ENCODE peak calls at places on chromosomes 3 and 15, in seven cellular contexts. Y, K, A, X, S, J and E are unnamed samples.

GRCh38 chr3:111080357-111080937 is 8.8 kb downstream of the NECTIN3 start:
- DNase-seq in Y (peak; percentile 44), K (no peak), A (peak; percentile 76), X (peak; percentile 78), S (no peak), J (peak; percentile 33), E (peak; percentile 36)

GRCh38 chr15:68278345-68279217 is 1.0 kb downstream of the FEM1B start:
- DNase-seq in Y (no peak), K (no peak), A (peak; percentile 40), X (peak; percentile 35), S (no peak), J (peak; percentile 18), E (peak; percentile 60)

GRCh38 chr3:172376402-172376801 is 71.9 kb downstream of the GHSR start:
- DNase-seq in Y (no peak), K (no peak), A (no peak), X (no peak), S (no peak), J (no peak), E (no peak)

GRCh38 chr3:124588794-124589193 is 141.5 kb upstream of the UMPS start:
- DNase-seq in Y (no peak), K (no peak), A (no peak), X (no peak), S (no peak), J (no peak), E (no peak)

GRCh38 chr3:157201648-157202278 is 41.8 kb upstream of the CCNL1 start:
- DNase-seq in Y (peak; percentile 74), K (no peak), A (peak; percentile 38), X (peak; percentile 40), S (peak; percentile 60), J (peak; percentile 63), E (peak; percentile 36)

GRCh38 chr3:17302170-17302569 is 417.4 kb downstream of the PLCL2 start:
- DNase-seq in Y (no peak), K (no peak), A (no peak), X (no peak), S (no peak), J (no peak), E (no peak)

GRCh38 chr3:74559301-74559700 is 55.2 kb downstream of the CNTN3 start:
- DNase-seq in Y (no peak), K (no peak), A (no peak), X (no peak), S (no peak), J (no peak), E (no peak)

GRCh38 chr3:40780341-40780800 is 255.6 kb downstream of the ZNF621 start:
- DNase-seq in Y (peak; percentile 55), K (no peak), A (peak; percentile 62), X (no peak), S (no peak), J (no peak), E (no peak)

GRCh38 chr3:49133226-49133951 is 539 bp upstream of the LAMB2 start:
- DNase-seq in Y (peak; percentile 94), K (peak; percentile 59), A (peak; percentile 92), X (peak; percentile 85), S (no peak), J (peak; percentile 78), E (peak; percentile 90)

GRCh38 chr3:11720220-11721113 is 76.8 kb upstream of the VGLL4 start:
- DNase-seq in Y (peak; percentile 90), K (no peak), A (peak; percentile 75), X (peak; percentile 53), S (peak; percentile 44), J (peak; percentile 29), E (peak; percentile 53)

GRCh38 chr15:36757189-36757814 is 177.9 kb downstream of the CDIN1 start:
- DNase-seq in Y (no peak), K (no peak), A (peak; percentile 61), X (peak; percentile 26), S (no peak), J (peak; percentile 93), E (peak; percentile 70)

GRCh38 chr15:99104788-99105515 is at the start of gene SYNM:
- DNase-seq in Y (peak; percentile 97), K (no peak), A (peak; percentile 70), X (peak; percentile 72), S (peak; percentile 90), J (peak; percentile 46), E (peak; percentile 45)

GRCh38 chr3:188789201-188789600 is 382.6 kb upstream of the TPRG1 start:
- DNase-seq in Y (no peak), K (no peak), A (peak; percentile 58), X (peak; percentile 30), S (no peak), J (no peak), E (no peak)

GRCh38 chr15:97023131-97023844 is 692.8 kb downstream of the NR2F2 start:
- DNase-seq in Y (no peak), K (no peak), A (peak; percentile 80), X (no peak), S (no peak), J (no peak), E (peak; percentile 63)

GRCh38 chr3:186880392-186880791 is 37.9 kb downstream of the ADIPOQ start:
- DNase-seq in Y (no peak), K (no peak), A (no peak), X (no peak), S (no peak), J (no peak), E (no peak)

GRCh38 chr3:44642337-44642736 is 6.2 kb upstream of the ZNF35 start:
- DNase-seq in Y (no peak), K (no peak), A (no peak), X (no peak), S (no peak), J (no peak), E (no peak)

GRCh38 chr15:57789225-57789624 is 82.7 kb downstream of the POLR2M start:
- DNase-seq in Y (no peak), K (no peak), A (no peak), X (no peak), S (no peak), J (no peak), E (no peak)

GRCh38 chr3:37628711-37629301 is 232.9 kb upstream of the CTDSPL start:
- DNase-seq in Y (no peak), K (no peak), A (peak; percentile 31), X (peak; percentile 20), S (no peak), J (no peak), E (no peak)